ENCODE peak calls at places on chromosomes 12 and 14, in six cellular contexts. I is HuH-7.5; T is stimulated activated CD4-positive, alpha-beta T cell treated with anti-CD3 and anti-CD28 coated beads, Interleukin-2, amount 100 ng/mL, for 48 hours; C is GM06990; S is GM19239; V is smooth muscle cell of the brain vasculature. J is an unnamed sample.

GRCh38 chr12:66929121-66929520 is 250.2 kb upstream of the GRIP1 start:
- DNase-seq in I (no peak), T (peak; percentile 13), C (no peak), S (no peak), V (no peak), J (no peak)

GRCh38 chr12:57515934-57516541 is 4.3 kb downstream of the DDIT3 start:
- DNase-seq in I (no peak), T (no peak), C (no peak), S (no peak), V (no peak), J (no peak)

GRCh38 chr14:72522847-72523246 is 371.1 kb downstream of the DPF3 start:
- DNase-seq in I (no peak), T (no peak), C (no peak), S (no peak), V (no peak), J (no peak)

GRCh38 chr14:53409974-53410373 is 256.9 kb upstream of the DDHD1 start:
- DNase-seq in I (no peak), T (no peak), C (no peak), S (no peak), V (no peak), J (no peak)

GRCh38 chr14:92397140-92397815 is 74.3 kb downstream of the SLC24A4 start:
- DNase-seq in I (no peak), T (no peak), C (no peak), S (no peak), V (no peak), J (no peak)

GRCh38 chr12:96219700-96220206 is 25.6 kb downstream of the ELK3 start:
- DNase-seq in I (no peak), T (no peak), C (no peak), S (no peak), V (no peak), J (no peak)

GRCh38 chr12:7439579-7440505 is 4.1 kb downstream of the CD163L1 start:
- DNase-seq in I (no peak), T (peak; percentile 17), C (no peak), S (no peak), V (no peak), J (no peak)

GRCh38 chr12:4700621-4701026 is 19.6 kb upstream of the GALNT8 start:
- DNase-seq in I (no peak), T (no peak), C (no peak), S (no peak), V (no peak), J (no peak)

GRCh38 chr12:54950071-54950727 is 34.4 kb downstream of the TESPA1 start:
- DNase-seq in I (no peak), T (no peak), C (no peak), S (no peak), V (no peak), J (no peak)

GRCh38 chr12:90008277-90008676 is 299.6 kb upstream of the ATP2B1 start:
- DNase-seq in I (no peak), T (no peak), C (no peak), S (no peak), V (no peak), J (no peak)

GRCh38 chr14:101435546-101435945 is 125.7 kb upstream of the DIO3 start:
- DNase-seq in I (no peak), T (no peak), C (no peak), S (no peak), V (no peak), J (no peak)

GRCh38 chr12:103877934-103878510 is 37.0 kb upstream of the NT5DC3 start:
- DNase-seq in I (peak; percentile 59), T (peak; percentile 58), C (peak; percentile 43), S (peak; percentile 55), V (no peak), J (peak; percentile 31)

GRCh38 chr14:56339855-56340701 is 221.9 kb downstream of the PELI2 start:
- DNase-seq in I (peak; percentile 21), T (peak; percentile 31), C (no peak), S (peak; percentile 13), V (peak; percentile 57), J (peak; percentile 22)

GRCh38 chr12:105554223-105554678 is 223.8 kb downstream of the C12orf75 start:
- DNase-seq in I (no peak), T (no peak), C (no peak), S (no peak), V (no peak), J (no peak)

GRCh38 chr14:32711103-32711680 is 227.5 kb upstream of the NPAS3 start:
- DNase-seq in I (peak; percentile 4), T (no peak), C (no peak), S (peak; percentile 0), V (peak; percentile 45), J (no peak)

GRCh38 chr12:86249276-86249675 is 6.9 kb downstream of the MGAT4C start:
- DNase-seq in I (no peak), T (no peak), C (no peak), S (no peak), V (no peak), J (no peak)

GRCh38 chr14:87066221-87066817 is 926.7 kb downstream of the GALC start:
- DNase-seq in I (no peak), T (no peak), C (no peak), S (no peak), V (no peak), J (no peak)

GRCh38 chr12:59182191-59182590 is 261.9 kb upstream of the LRIG3 start:
- DNase-seq in I (no peak), T (peak; percentile 10), C (no peak), S (no peak), V (no peak), J (no peak)

GRCh38 chr14:104689620-104690265 is 325 bp downstream of the INF2 start:
- DNase-seq in I (no peak), T (no peak), C (no peak), S (no peak), V (no peak), J (no peak)

GRCh38 chr12:64699504-64700115 is 59.6 kb downstream of the GNS start:
- DNase-seq in I (no peak), T (no peak), C (no peak), S (no peak), V (no peak), J (no peak)

GRCh38 chr14:50344831-50345563 is 32.9 kb downstream of the DMAC2L start:
- DNase-seq in I (no peak), T (no peak), C (no peak), S (no peak), V (no peak), J (no peak)

GRCh38 chr12:96514328-96514727 is 25.0 kb downstream of the CFAP54 start:
- DNase-seq in I (no peak), T (no peak), C (peak; percentile 25), S (no peak), V (no peak), J (no peak)

GRCh38 chr14:91252901-91253794 is 8.6 kb upstream of the GPR68 start:
- DNase-seq in I (no peak), T (no peak), C (peak; percentile 51), S (no peak), V (no peak), J (peak; percentile 41)

GRCh38 chr12:105587237-105587636 is 256.7 kb downstream of the C12orf75 start:
- DNase-seq in I (no peak), T (no peak), C (no peak), S (no peak), V (no peak), J (no peak)